ENCODE peak calls at places on chromosomes 11 and 22, in six cellular contexts. J is H1, C is HepG2, V is K562, I is GM12892, W is GM12878. U is an unnamed sample.

GRCh38 chr22:42179616-42180015 is 49.0 kb upstream of the CYP2D6 start:
- DNase-seq in I (no peak), C (no peak), W (no peak), J (no peak), V (no peak), U (no peak)

GRCh38 chr11:12266943-12267342 is 110.4 kb upstream of the PARVA start:
- DNase-seq in C (no peak), J (no peak), W (no peak), I (no peak), V (no peak), U (no peak)

GRCh38 chr22:40040927-40041326 is 46.2 kb downstream of the FAM83F start:
- DNase-seq in J (no peak), I (no peak), V (peak), C (no peak), W (no peak), U (no peak)

GRCh38 chr11:17719028-17719939 is at the start of gene MYOD1:
- DNase-seq in C (no peak), W (no peak), I (no peak), V (no peak), J (no peak), U (no peak)

GRCh38 chr22:33598821-33599220 is 321.5 kb downstream of the LARGE1 start:
- DNase-seq in C (no peak), W (no peak), I (no peak), V (no peak), J (no peak), U (no peak)

GRCh38 chr11:106076421-106076922 is 675 bp downstream of the KBTBD3 start:
- DNase-seq in I (no peak), J (no peak), V (no peak), C (no peak), W (no peak), U (no peak)

GRCh38 chr11:131664811-131665210 is 294.4 kb downstream of the NTM start:
- DNase-seq in J (no peak), I (no peak), V (no peak), W (no peak), C (no peak), U (no peak)

GRCh38 chr11:9320047-9320446 is 5.7 kb upstream of the TMEM41B start:
- DNase-seq in J (no peak), I (no peak), C (no peak), V (peak), W (no peak), U (no peak)

GRCh38 chr11:32333335-32333991 is 101.9 kb downstream of the WT1 start:
- DNase-seq in V (no peak), I (peak), J (peak), W (no peak), C (no peak), U (peak)

GRCh38 chr11:35483131-35483800 is 42.1 kb downstream of the PAMR1 start:
- DNase-seq in J (no peak), W (no peak), C (no peak), I (no peak), V (no peak), U (no peak)

GRCh38 chr11:16032974-16033373 is 323.4 kb downstream of the SOX6 start:
- DNase-seq in I (no peak), C (no peak), W (no peak), V (no peak), J (no peak), U (no peak)

GRCh38 chr22:25120093-25120561 is 79.5 kb upstream of the CRYBB3 start:
- DNase-seq in W (no peak), I (no peak), V (no peak), J (no peak), C (peak), U (no peak)

GRCh38 chr11:26079966-26080365 is 252.0 kb upstream of the ANO3 start:
- DNase-seq in W (no peak), I (no peak), J (no peak), V (no peak), C (no peak), U (no peak)

GRCh38 chr22:32850591-32851517 is 49.3 kb downstream of the TIMP3 start:
- DNase-seq in V (no peak), C (no peak), I (no peak), W (no peak), J (no peak), U (no peak)

GRCh38 chr11:57751676-57752253 is at the start of gene BTBD18:
- DNase-seq in I (no peak), V (peak), J (no peak), W (no peak), C (peak), U (no peak)

GRCh38 chr22:29503811-29504372 is 23.9 kb downstream of the NEFH start:
- DNase-seq in C (no peak), I (no peak), W (no peak), V (peak), J (no peak), U (no peak)

GRCh38 chr11:80505771-80506170 is 1064.9 kb upstream of the TENM4 start:
- DNase-seq in V (no peak), J (no peak), W (no peak), C (no peak), I (no peak), U (no peak)

GRCh38 chr11:130634186-130634585 is 185.7 kb downstream of the ADAMTS15 start:
- DNase-seq in W (no peak), J (no peak), C (no peak), V (no peak), I (no peak), U (no peak)

GRCh38 chr11:34492806-34493414 is 20.7 kb downstream of the ELF5 start:
- DNase-seq in I (peak), V (peak), C (peak), W (no peak), J (peak), U (peak)

GRCh38 chr22:28023774-28024173 is 104.7 kb upstream of the PITPNB start:
- DNase-seq in C (no peak), J (no peak), I (no peak), V (no peak), W (no peak), U (no peak)

GRCh38 chr11:17476317-17477083 is at the start of gene ABCC8:
- DNase-seq in I (no peak), J (no peak), W (no peak), C (no peak), V (no peak), U (no peak)

GRCh38 chr11:111733009-111733408 is 33.2 kb downstream of the PPP2R1B start:
- DNase-seq in V (no peak), W (no peak), I (no peak), C (no peak), J (no peak), U (no peak)

GRCh38 chr11:16280256-16280682 is 76.1 kb downstream of the SOX6 start:
- DNase-seq in V (peak), W (no peak), J (no peak), I (no peak), C (no peak), U (no peak)

GRCh38 chr11:43954241-43954640 is 11.8 kb downstream of the C11orf96 start:
- DNase-seq in I (no peak), V (no peak), J (no peak), W (no peak), C (no peak), U (no peak)

GRCh38 chr22:24953294-24954113 is 988 bp downstream of the KIAA1671 start:
- DNase-seq in W (no peak), V (no peak), I (no peak), C (peak), J (no peak), U (no peak)

GRCh38 chr11:62402994-62403393 is 15.8 kb upstream of the SCGB1A1 start:
- DNase-seq in C (no peak), W (no peak), I (no peak), J (no peak), V (no peak), U (no peak)

GRCh38 chr22:28976588-28976987 is 85.0 kb downstream of the C22orf31 start:
- DNase-seq in J (no peak), W (no peak), I (no peak), C (no peak), V (no peak), U (no peak)

GRCh38 chr11:70076461-70076931 is 1.6 kb upstream of the ANO1 start:
- DNase-seq in J (no peak), V (no peak), W (no peak), I (no peak), C (no peak), U (no peak)

GRCh38 chr11:61111786-61112517 is 9.7 kb downstream of the CD5 start:
- DNase-seq in J (no peak), W (no peak), I (no peak), C (no peak), V (no peak), U (no peak)

GRCh38 chr11:118048472-118049370 is 28.2 kb upstream of the TMPRSS4 start:
- DNase-seq in V (no peak), W (no peak), C (no peak), I (no peak), J (no peak), U (no peak)

GRCh38 chr11:88484873-88485621 is 147.5 kb upstream of the CTSC start:
- DNase-seq in I (peak), C (peak), V (peak), J (no peak), W (peak), U (no peak)

GRCh38 chr11:102850973-102851745 is 7.8 kb upstream of the MMP3 start:
- DNase-seq in C (no peak), W (no peak), J (no peak), I (no peak), V (no peak), U (no peak)

GRCh38 chr11:118277312-118277711 is 13.2 kb upstream of the MPZL2 start:
- DNase-seq in V (no peak), J (no peak), C (peak), I (no peak), W (no peak), U (no peak)

GRCh38 chr11:115961168-115962003 is 457.2 kb upstream of the CADM1 start:
- DNase-seq in W (no peak), J (no peak), V (no peak), C (no peak), I (no peak), U (no peak)

GRCh38 chr11:115959098-115959497 is 454.9 kb upstream of the CADM1 start:
- DNase-seq in V (no peak), W (no peak), C (peak), I (no peak), J (no peak), U (no peak)

GRCh38 chr11:115963170-115963569 is 459.0 kb upstream of the CADM1 start:
- DNase-seq in V (no peak), C (no peak), J (no peak), W (no peak), I (no peak), U (no peak)

GRCh38 chr11:115964091-115964490 is 459.9 kb upstream of the CADM1 start:
- DNase-seq in W (no peak), I (no peak), J (no peak), V (no peak), C (peak), U (no peak)

DNA sequence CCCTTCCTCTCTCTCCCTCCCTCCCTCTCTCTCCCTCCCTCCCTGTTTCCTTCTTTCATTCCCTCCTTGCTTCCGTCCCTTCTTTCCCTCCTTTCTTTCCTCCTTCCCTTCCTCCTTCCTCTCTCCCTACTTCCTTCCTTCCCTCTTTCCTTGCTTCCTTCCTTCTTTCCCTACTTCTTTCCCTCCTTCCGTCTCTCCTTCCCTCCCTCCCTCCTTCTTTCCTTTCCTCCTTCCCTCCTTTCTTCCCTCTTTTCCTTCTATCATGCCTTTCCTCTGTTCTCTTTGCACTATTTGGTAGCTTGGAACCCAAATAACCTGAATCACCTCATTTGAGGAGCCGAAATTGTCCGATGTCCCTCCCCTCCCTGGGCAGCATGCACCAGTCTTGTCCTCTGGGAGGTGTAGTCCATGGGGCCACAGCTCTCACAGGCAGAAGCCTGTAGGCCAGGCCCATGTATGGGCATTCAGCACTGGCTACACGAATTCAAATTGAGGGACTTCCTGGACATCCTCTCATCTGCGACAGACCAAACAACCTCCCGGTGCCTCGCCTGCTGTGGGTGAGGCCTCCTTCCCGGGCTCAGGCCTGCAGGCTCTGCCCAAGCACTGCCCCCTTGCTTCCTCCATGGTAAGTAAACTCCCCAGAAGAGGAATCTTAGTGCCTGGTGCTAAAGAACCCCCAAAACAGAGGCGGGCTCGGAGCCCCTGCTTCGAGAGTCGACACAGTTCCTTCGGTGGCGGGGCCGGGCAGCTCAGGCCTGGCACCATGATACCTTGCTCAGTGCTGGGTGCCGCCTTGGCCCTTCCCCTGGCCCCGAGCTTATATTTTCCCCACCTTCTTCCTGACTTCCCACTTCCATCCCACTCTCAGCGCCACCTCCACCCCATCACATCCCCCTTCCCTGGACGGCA is 454.1 kb upstream of the CADM1 start:
- DNase-seq in W (no peak), J (no peak), I (no peak), V (no peak), C (no peak), U (no peak)
- TF ChIP-seq TAF1 in W (no peak), J (no peak), I (no peak), V (no peak), C (no peak), U (no peak)

GRCh38 chr11:46554205-46555162 is 39.3 kb downstream of the AMBRA1 start:
- DNase-seq in W (no peak), I (no peak), J (no peak), C (peak), V (no peak), U (no peak)

GRCh38 chr11:46553746-46554204 is 40.0 kb downstream of the AMBRA1 start:
- DNase-seq in V (peak), W (no peak), J (no peak), I (no peak), C (peak), U (no peak)

GRCh38 chr11:46555269-46556054 is 38.4 kb downstream of the AMBRA1 start:
- DNase-seq in C (no peak), I (no peak), W (peak), J (no peak), V (no peak), U (no peak)

GRCh38 chr11:46547579-46547978 is 46.2 kb downstream of the AMBRA1 start:
- DNase-seq in V (no peak), W (no peak), C (no peak), I (no peak), J (no peak), U (no peak)

DNA sequence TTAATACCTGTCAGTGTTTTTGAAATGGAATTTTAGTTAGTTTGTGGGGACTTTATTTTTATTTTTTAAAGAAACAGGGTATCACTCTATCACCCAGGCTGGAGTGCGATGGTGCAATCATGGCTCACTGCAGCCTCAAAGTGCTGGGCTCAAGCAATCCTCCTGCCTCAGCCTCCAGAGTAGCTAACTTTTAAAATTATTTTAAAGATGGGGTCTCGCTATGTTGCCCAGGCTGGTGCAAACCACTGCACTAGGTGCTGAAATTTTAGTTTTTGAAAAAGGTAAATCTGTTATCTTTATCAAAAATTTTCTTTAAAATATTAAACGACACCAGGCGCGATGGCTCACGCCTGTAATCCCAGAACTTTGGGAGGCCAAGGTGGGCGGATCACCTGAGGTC is 42.6 kb downstream of the AMBRA1 start:
- DNase-seq in C (no peak), W (no peak), I (no peak), J (no peak), V (no peak), U (no peak)
- TF ChIP-seq POLR2A in C (no peak), W (no peak), I (no peak), J (no peak), V (no peak), U (no peak)

GRCh38 chr11:72418834-72419560 is 15.3 kb downstream of the CLPB start:
- DNase-seq in I (no peak), C (no peak), V (no peak), W (no peak), J (no peak), U (peak)

GRCh38 chr11:72409458-72409857 is 24.9 kb downstream of the CLPB start:
- DNase-seq in J (no peak), I (no peak), C (no peak), V (no peak), W (no peak), U (no peak)

GRCh38 chr11:72410956-72411355 is 23.4 kb downstream of the CLPB start:
- DNase-seq in C (no peak), I (no peak), V (no peak), J (no peak), W (no peak), U (no peak)

GRCh38 chr11:72411623-72412532 is 22.5 kb downstream of the CLPB start:
- DNase-seq in V (peak), W (no peak), J (no peak), I (no peak), C (peak), U (peak)

DNA sequence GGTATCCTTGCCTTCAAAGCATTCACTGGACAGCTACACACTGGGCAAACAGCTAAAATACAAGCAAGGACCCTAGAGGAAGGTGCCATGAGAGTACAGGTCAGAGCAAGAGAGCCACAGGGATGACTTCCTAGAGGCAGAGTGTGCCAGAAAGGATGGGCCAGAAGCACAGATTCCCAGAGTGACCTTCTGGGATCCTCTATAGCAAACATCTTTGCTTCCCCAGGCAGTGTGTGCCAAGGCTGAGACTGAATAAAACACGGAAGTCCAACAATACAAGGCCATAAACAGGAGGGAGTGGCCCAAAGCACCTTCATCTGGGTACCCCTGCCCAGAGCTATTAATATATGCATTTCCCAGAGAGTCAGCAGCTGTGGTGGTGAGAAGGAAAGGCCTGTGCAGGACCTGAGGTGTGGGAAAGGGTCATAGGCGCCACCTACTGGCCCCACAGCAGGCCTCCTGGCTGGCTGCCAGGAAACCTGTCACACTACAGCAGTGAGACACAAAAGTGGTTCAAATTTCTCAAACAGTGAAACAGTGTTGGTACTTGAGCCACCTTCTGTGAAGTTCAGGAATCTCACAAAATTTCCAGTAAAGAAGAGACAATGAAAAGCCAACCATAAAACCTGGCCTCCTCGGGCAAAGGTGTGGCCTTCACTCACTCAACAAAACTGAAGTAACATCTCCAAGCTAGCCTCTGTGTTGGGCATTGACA is 20.3 kb downstream of the CLPB start:
- DNase-seq in J (no peak), I (peak), V (peak), C (peak), W (no peak), U (peak)
- TF ChIP-seq TAF1 in J (no peak), I (no peak), V (no peak), C (no peak), W (no peak), U (no peak)

GRCh38 chr11:104968365-104968855 is at the start of gene CASP4:
- DNase-seq in I (no peak), W (peak), C (peak), J (no peak), V (no peak), U (no peak)
- TF ChIP-seq POLR2A in I (peak), W (peak), C (no peak), J (no peak), V (no peak), U (no peak)

GRCh38 chr22:38286915-38287669 is 14.3 kb upstream of the TMEM184B start:
- DNase-seq in W (no peak), I (no peak), J (no peak), V (no peak), C (no peak), U (no peak)
- TF ChIP-seq TAF1 in W (no peak), I (no peak), J (no peak), V (no peak), C (no peak), U (no peak)

GRCh38 chr11:65111537-65112225 is at the start of gene TM7SF2:
- DNase-seq in V (peak), W (no peak), I (peak), C (peak), J (peak), U (peak)

GRCh38 chr11:65113361-65113756 is 1.7 kb downstream of the TM7SF2 start:
- DNase-seq in W (no peak), I (no peak), V (no peak), J (no peak), C (no peak), U (no peak)

GRCh38 chr11:65112226-65112550 is 516 bp downstream of the TM7SF2 start:
- DNase-seq in W (no peak), J (no peak), V (no peak), I (no peak), C (no peak), U (no peak)

GRCh38 chr11:65113839-65114238 is 2.2 kb downstream of the TM7SF2 start:
- DNase-seq in V (no peak), J (no peak), I (no peak), W (no peak), C (no peak), U (no peak)

GRCh38 chr11:65112551-65113360 is 1.1 kb downstream of the TM7SF2 start:
- DNase-seq in I (peak), C (peak), V (peak), J (no peak), W (no peak), U (peak)
- TF ChIP-seq POLR2A in I (no peak), C (no peak), V (peak), J (no peak), W (peak), U (no peak)